ENCODE peak calls at places on chromosomes 3 and 15, in eight cellular contexts. I is neural crest cell; B is SHP77; T is IMR-90; J is activated naive CD8-positive, alpha-beta T cell treated with anti-CD3 and anti-CD28 coated beads, Interleukin-2, amount 10 ng/mL, durations not matched to agents 7 days and 5 days; Z is NCI-H82; U is germinal center; N is activated CD4-positive, alpha-beta T cell treated with anti-CD3 and anti-CD28 coated beads for 48 hours. V is an unnamed sample.

GRCh38 chr15:67143646-67144045 is 78.2 kb downstream of the SMAD3 start:
- DNase-seq in J (no peak), T (no peak), U (no peak), N (no peak), Z (no peak), B (no peak), I (no peak), V (no peak)

GRCh38 chr3:138042043-138042442 is 32.1 kb downstream of the CLDN18 start:
- DNase-seq in N (no peak), U (no peak), B (no peak), Z (no peak), T (peak), I (no peak), J (no peak), V (peak)

GRCh38 chr3:108091498-108092259 is 848 bp upstream of the CD47 start:
- DNase-seq in Z (no peak), T (no peak), J (no peak), I (no peak), N (peak), B (no peak), U (no peak), V (no peak)

GRCh38 chr3:140602781-140603180 is 75.1 kb upstream of the TRIM42 start:
- DNase-seq in I (no peak), U (no peak), J (no peak), T (no peak), N (no peak), Z (no peak), B (no peak), V (no peak)

GRCh38 chr3:136728434-136728833 is 23.7 kb downstream of the STAG1 start:
- DNase-seq in T (no peak), J (no peak), Z (no peak), N (no peak), B (no peak), U (no peak), I (no peak), V (no peak)

GRCh38 chr15:63010920-63011693 is 31.4 kb upstream of the TPM1 start:
- DNase-seq in N (no peak), T (no peak), J (no peak), U (no peak), I (no peak), Z (no peak), B (no peak), V (no peak)

GRCh38 chr15:40942865-40943264 is 10.4 kb upstream of the CHAC1 start:
- DNase-seq in B (no peak), J (no peak), I (no peak), N (no peak), Z (no peak), T (no peak), U (no peak), V (no peak)

GRCh38 chr3:51391566-51392300 is 648 bp downstream of the RBM15B start:
- DNase-seq in Z (peak), U (peak), J (peak), I (no peak), N (peak), T (peak), B (no peak), V (peak)

GRCh38 chr15:33011976-33012375 is 182.5 kb downstream of the FMN1 start:
- DNase-seq in I (no peak), T (no peak), B (no peak), N (no peak), Z (no peak), J (no peak), U (no peak), V (no peak)

GRCh38 chr3:138197058-138197457 is 10.0 kb downstream of the ARMC8 start:
- DNase-seq in T (peak), U (no peak), N (no peak), Z (no peak), B (no peak), I (no peak), J (no peak), V (peak)

GRCh38 chr3:42148982-42149432 is 57.9 kb downstream of the TRAK1 start:
- DNase-seq in J (no peak), B (peak), I (peak), N (no peak), Z (no peak), T (peak), U (no peak), V (peak)

GRCh38 chr3:107143206-107143605 is 234.0 kb upstream of the CCDC54 start:
- DNase-seq in I (no peak), T (no peak), B (peak), N (no peak), Z (peak), J (no peak), U (peak), V (no peak)

V was measured in HFFc6.